ENCODE peak calls at places on chromosomes 11 and 22, in six cellular contexts. Z is kidney; M is CD4-positive, alpha-beta T cell; B is A673; P is natural killer cell; Q is omental fat pad. S is an unnamed sample.

GRCh38 chr22:37237371-37238268 is 6.4 kb downstream of the RAC2 start:
- DNase-seq in Z (peak), P (no peak), M (peak), Q (no peak), B (no peak), S (peak)

GRCh38 chr11:82790723-82791487 is 57.2 kb upstream of the FAM181B start:
- DNase-seq in P (no peak), Q (no peak), B (no peak), M (no peak), Z (no peak), S (no peak)

GRCh38 chr11:8068605-8069221 is 12.3 kb upstream of the TUB start:
- DNase-seq in Z (peak), M (no peak), Q (peak), B (peak), P (no peak), S (no peak)

GRCh38 chr22:17829691-17830040 is 55.4 kb upstream of the BID start:
- DNase-seq in M (no peak), Z (no peak), Q (no peak), B (no peak), P (no peak), S (no peak)

GRCh38 chr22:40204331-40205116 is 26.8 kb downstream of the TNRC6B start:
- DNase-seq in P (no peak), B (no peak), Z (no peak), M (no peak), Q (no peak), S (no peak)

GRCh38 chr11:67483901-67484665 is 1.3 kb downstream of the AIP start:
- DNase-seq in Z (peak), Q (no peak), B (no peak), M (peak), P (no peak), S (no peak)

GRCh38 chr22:35116269-35116668 is 50.3 kb downstream of the ISX start:
- DNase-seq in Z (no peak), B (no peak), Q (no peak), M (no peak), P (no peak), S (no peak)

GRCh38 chr22:49955581-49956417 is 4.8 kb upstream of the PIM3 start:
- DNase-seq in Q (no peak), Z (peak), P (no peak), B (no peak), M (no peak), S (no peak)

GRCh38 chr11:13984616-13985474 is 22.3 kb downstream of the SPON1 start:
- DNase-seq in M (no peak), P (no peak), Q (no peak), B (no peak), Z (no peak), S (no peak)

GRCh38 chr11:97332271-97332670 is 942.5 kb downstream of the JRKL start:
- DNase-seq in Z (no peak), B (no peak), M (no peak), P (no peak), Q (no peak), S (no peak)

GRCh38 chr11:79421820-79422219 is 19.0 kb downstream of the TENM4 start:
- DNase-seq in Q (no peak), B (no peak), M (no peak), Z (no peak), P (no peak), S (no peak)

GRCh38 chr11:103222801-103223200 is 113.6 kb downstream of the DYNC2H1 start:
- DNase-seq in Z (no peak), P (no peak), B (no peak), Q (no peak), M (no peak), S (no peak)

GRCh38 chr22:48754611-48755331 is 1072.9 kb downstream of the BRD1 start:
- DNase-seq in M (no peak), Q (peak), Z (no peak), P (no peak), B (no peak), S (peak)

GRCh38 chr22:38068641-38069371 is 11.6 kb downstream of the PICK1 start:
- DNase-seq in Z (peak), M (no peak), B (no peak), P (no peak), Q (no peak), S (no peak)

GRCh38 chr11:44928807-44929206 is 21.9 kb downstream of the TP53I11 start:
- DNase-seq in P (no peak), B (no peak), Q (no peak), M (no peak), Z (no peak), S (no peak)

GRCh38 chr11:31557991-31558390 is 48.4 kb downstream of the ELP4 start:
- DNase-seq in Q (no peak), Z (no peak), M (no peak), B (no peak), P (no peak), S (no peak)

GRCh38 chr11:126310229-126310991 is 6.5 kb downstream of the DCPS start:
- DNase-seq in Q (peak), M (peak), P (peak), B (peak), Z (peak), S (peak)

GRCh38 chr11:119284344-119285157 is 32.4 kb downstream of the MCAM start:
- DNase-seq in M (no peak), Q (no peak), P (no peak), B (peak), Z (no peak), S (no peak)

GRCh38 chr11:111524056-111524455 is 9.5 kb downstream of the HOATZ start:
- DNase-seq in B (no peak), M (no peak), P (no peak), Z (no peak), Q (no peak), S (no peak)

GRCh38 chr11:62610403-62610802 is 2.2 kb downstream of the EML3 start:
- DNase-seq in Z (no peak), B (no peak), Q (no peak), P (no peak), M (no peak), S (no peak)

GRCh38 chr11:47271961-47272661 is 2.2 kb downstream of the MADD start:
- DNase-seq in Z (no peak), P (no peak), Q (no peak), B (no peak), M (no peak), S (no peak)

GRCh38 chr11:15815246-15816209 is 540.8 kb downstream of the SOX6 start:
- DNase-seq in M (no peak), P (no peak), Z (no peak), Q (no peak), B (no peak), S (no peak)

GRCh38 chr11:877565-877964 is 33.0 kb downstream of the CHID1 start:
- DNase-seq in P (no peak), Z (no peak), B (peak), M (no peak), Q (no peak), S (no peak)

GRCh38 chr22:26656896-26657851 is at the start of gene MIAT:
- DNase-seq in Z (no peak), P (peak), B (peak), M (peak), Q (no peak), S (peak)

GRCh38 chr22:30556388-30556787 is 9.8 kb upstream of the SEC14L6 start:
- DNase-seq in Q (no peak), Z (no peak), M (no peak), B (peak), P (no peak), S (no peak)

GRCh38 chr11:126076641-126077040 is 14.0 kb upstream of the CDON start:
- DNase-seq in Q (no peak), Z (no peak), B (no peak), M (no peak), P (no peak), S (no peak)

GRCh38 chr22:22738959-22739585 is 94.7 kb downstream of the GGTLC2 start:
- DNase-seq in P (no peak), B (no peak), M (no peak), Q (no peak), Z (no peak), S (no peak)

DNA sequence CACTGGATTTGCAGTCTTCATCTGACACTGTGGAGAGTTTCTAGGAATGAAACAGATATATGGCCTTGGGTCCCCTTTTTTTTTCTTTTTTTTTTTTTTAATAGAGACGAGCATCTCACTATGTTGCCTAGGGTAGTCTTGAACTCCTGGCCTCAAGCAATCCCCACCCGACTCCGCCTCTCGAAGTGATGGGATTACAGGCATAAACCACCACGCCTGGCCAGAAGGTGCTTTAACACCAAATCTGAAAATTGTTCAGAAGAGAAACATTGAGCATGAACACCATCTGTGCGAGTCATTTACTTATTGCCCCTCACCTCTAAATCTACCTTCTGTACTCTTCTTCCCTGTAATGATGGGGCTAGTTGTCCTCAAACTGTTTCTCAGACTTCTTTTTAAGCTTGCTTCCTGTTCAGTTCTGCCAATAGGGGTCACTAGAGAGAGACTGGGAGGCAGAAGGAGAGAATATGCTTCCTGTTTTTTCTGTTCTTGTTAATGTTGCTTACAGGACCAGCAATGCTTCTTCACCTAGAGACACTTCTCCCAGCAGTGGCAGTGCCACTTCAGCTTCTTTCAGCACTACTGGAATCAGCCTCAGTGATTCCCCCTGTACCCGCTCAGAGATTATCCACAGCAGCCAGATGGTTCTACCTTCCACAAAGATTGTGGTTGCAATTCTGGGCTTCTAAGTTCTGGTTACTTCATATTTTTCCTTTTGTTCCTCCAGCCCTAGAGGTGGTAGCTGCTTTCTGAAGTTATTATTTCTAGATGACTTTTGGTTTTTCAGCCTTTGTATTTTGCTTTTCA is 20.8 kb upstream of the ZBED5 start:
- DNase-seq in B (peak), Z (no peak), M (no peak), Q (no peak), P (no peak), S (no peak)
- TF ChIP-seq CTCF in B (peak), Z (peak), M (peak), Q (no peak), P (peak), S (peak)

GRCh38 chr11:116281173-116282160 is 491.3 kb downstream of the BUD13 start:
- DNase-seq in B (no peak), Z (no peak), M (no peak), Q (no peak), P (no peak), S (no peak)

GRCh38 chr11:116272181-116272789 is 500.5 kb downstream of the BUD13 start:
- DNase-seq in B (no peak), Q (no peak), M (no peak), Z (no peak), P (no peak), S (no peak)

GRCh38 chr11:116278076-116278475 is 494.7 kb downstream of the BUD13 start:
- DNase-seq in M (no peak), Z (no peak), B (no peak), P (no peak), Q (no peak), S (no peak)

GRCh38 chr11:116275634-116276033 is 497.2 kb downstream of the BUD13 start:
- DNase-seq in Z (no peak), M (no peak), B (no peak), P (no peak), Q (no peak), S (no peak)

GRCh38 chr11:116276051-116277044 is 496.4 kb downstream of the BUD13 start:
- DNase-seq in Z (peak), M (peak), P (peak), B (peak), Q (peak), S (peak)
- TF ChIP-seq CTCF in Z (peak), M (peak), P (peak), B (peak), Q (no peak), S (peak)

DNA sequence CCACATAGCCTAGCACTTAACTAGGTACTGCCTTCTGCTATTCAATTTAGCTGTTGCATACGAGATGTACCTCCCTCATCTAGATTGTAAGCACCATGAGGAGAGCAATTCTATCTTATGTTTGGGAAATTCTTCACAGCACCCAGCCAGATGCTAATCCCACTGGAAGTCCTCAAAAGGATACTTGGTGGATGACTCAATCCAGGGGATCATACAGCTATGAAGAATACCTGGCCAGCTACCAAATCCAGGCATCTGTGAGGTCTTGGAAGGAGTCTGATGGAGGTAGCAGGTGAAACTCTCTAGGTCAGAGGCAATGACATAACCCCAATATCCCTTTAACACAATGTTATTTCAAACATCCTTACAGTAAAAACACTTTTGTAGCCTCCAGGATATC is 167.8 kb upstream of the NCAM1 start:
- DNase-seq in B (no peak), Q (no peak), Z (no peak), M (no peak), P (no peak), S (no peak)
- TF ChIP-seq CTCF in B (no peak), Q (no peak), Z (no peak), M (no peak), P (no peak), S (no peak)

DNA sequence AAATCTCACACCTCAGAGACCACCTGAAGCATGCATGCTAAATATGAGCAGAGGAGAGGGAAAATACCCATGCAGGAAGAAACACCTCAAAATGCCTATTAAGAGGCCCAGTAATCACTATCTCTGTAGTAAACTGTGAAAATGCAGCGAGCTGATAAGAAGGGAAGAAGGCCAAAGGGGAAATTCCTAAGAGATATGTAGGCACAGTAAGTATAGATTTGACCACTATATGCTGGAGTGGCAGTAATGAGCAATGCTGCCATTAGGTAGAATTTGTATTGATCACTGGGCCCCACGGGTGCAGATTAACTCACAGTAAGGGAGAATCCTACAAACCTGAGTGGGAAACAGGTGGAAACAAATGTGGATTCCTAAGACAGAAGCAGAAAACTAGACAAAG is 1813.1 kb upstream of the RAG2 start:
- DNase-seq in P (no peak), M (no peak), Z (no peak), B (no peak), Q (no peak), S (no peak)
- TF ChIP-seq CTCF in P (no peak), M (no peak), Z (no peak), B (peak), Q (no peak), S (no peak)